ENCODE peak calls at places on chromosomes 3 and 15, in seven cellular contexts. One of them, this sample, is unnamed.

GRCh38 chr3:137992592-137992991 is 17.4 kb upstream of the CLDN18 start:
- ATAC-seq in A549: no peak
- ATAC-seq in heart left ventricle: no peak
- ATAC-seq in right lobe of liver: no peak
- ATAC-seq in HCT116: no peak
- ATAC-seq in K562: no peak
- ATAC-seq in HepG2: no peak
- ATAC-seq in this sample: no peak

GRCh38 chr3:10519236-10519635 is 13.8 kb upstream of the ATP2B2 start:
- ATAC-seq in HCT116: no peak
- ATAC-seq in right lobe of liver: no peak
- ATAC-seq in K562: no peak
- ATAC-seq in A549: no peak
- ATAC-seq in HepG2: no peak
- ATAC-seq in heart left ventricle: no peak
- ATAC-seq in this sample: no peak

GRCh38 chr3:141782386-141782932 is 19.3 kb downstream of the GRK7 start:
- ATAC-seq in HCT116: peak; percentile 82
- ATAC-seq in right lobe of liver: no peak
- ATAC-seq in heart left ventricle: no peak
- ATAC-seq in HepG2: peak; percentile 41
- ATAC-seq in A549: peak; percentile 56
- ATAC-seq in K562: peak; percentile 55
- ATAC-seq in this sample: no peak

GRCh38 chr3:134449277-134449676 is 36.5 kb downstream of the ANAPC13 start:
- ATAC-seq in HCT116: peak; percentile 85
- ATAC-seq in K562: no peak
- ATAC-seq in heart left ventricle: no peak
- ATAC-seq in HepG2: peak; percentile 92
- ATAC-seq in right lobe of liver: peak; percentile 46
- ATAC-seq in A549: peak; percentile 88
- ATAC-seq in this sample: no peak

GRCh38 chr3:132773071-132773619 is 50.9 kb upstream of the NPHP3 start:
- ATAC-seq in HCT116: no peak
- ATAC-seq in HepG2: no peak
- ATAC-seq in heart left ventricle: no peak
- ATAC-seq in right lobe of liver: no peak
- ATAC-seq in K562: no peak
- ATAC-seq in A549: no peak
- ATAC-seq in this sample: no peak

GRCh38 chr3:133362539-133362938 is 37.3 kb upstream of the BFSP2 start:
- ATAC-seq in HCT116: no peak
- ATAC-seq in HepG2: no peak
- ATAC-seq in right lobe of liver: no peak
- ATAC-seq in A549: no peak
- ATAC-seq in K562: no peak
- ATAC-seq in heart left ventricle: no peak
- ATAC-seq in this sample: no peak

GRCh38 chr3:32200991-32201758 is 37.3 kb upstream of the CMTM8 start:
- ATAC-seq in HCT116: no peak
- ATAC-seq in K562: no peak
- ATAC-seq in A549: no peak
- ATAC-seq in HepG2: peak; percentile 35
- ATAC-seq in right lobe of liver: peak; percentile 22
- ATAC-seq in heart left ventricle: peak; percentile 64
- ATAC-seq in this sample: peak; percentile 72

GRCh38 chr3:187000711-187001151 is 70.4 kb downstream of the ST6GAL1 start:
- ATAC-seq in heart left ventricle: no peak
- ATAC-seq in right lobe of liver: no peak
- ATAC-seq in HepG2: no peak
- ATAC-seq in A549: no peak
- ATAC-seq in K562: no peak
- ATAC-seq in HCT116: no peak
- ATAC-seq in this sample: no peak

GRCh38 chr15:42903388-42904324 is 16.9 kb downstream of the TTBK2 start:
- ATAC-seq in A549: no peak
- ATAC-seq in heart left ventricle: no peak
- ATAC-seq in K562: no peak
- ATAC-seq in right lobe of liver: no peak
- ATAC-seq in HCT116: no peak
- ATAC-seq in HepG2: no peak
- ATAC-seq in this sample: no peak

GRCh38 chr3:43023066-43023465 is 44.0 kb downstream of the GASK1A start:
- ATAC-seq in K562: no peak
- ATAC-seq in HepG2: no peak
- ATAC-seq in heart left ventricle: no peak
- ATAC-seq in right lobe of liver: no peak
- ATAC-seq in A549: no peak
- ATAC-seq in HCT116: no peak
- ATAC-seq in this sample: no peak

GRCh38 chr15:30992465-30992864 is 1.0 kb upstream of the MTMR10 start:
- ATAC-seq in A549: no peak
- ATAC-seq in HepG2: peak; percentile 9
- ATAC-seq in K562: no peak
- ATAC-seq in HCT116: peak; percentile 26
- ATAC-seq in right lobe of liver: no peak
- ATAC-seq in heart left ventricle: no peak
- ATAC-seq in this sample: no peak

GRCh38 chr3:65666426-65667091 is 372.2 kb downstream of the MAGI1 start:
- ATAC-seq in right lobe of liver: no peak
- ATAC-seq in heart left ventricle: no peak
- ATAC-seq in K562: peak; percentile 61
- ATAC-seq in HepG2: no peak
- ATAC-seq in HCT116: no peak
- ATAC-seq in A549: no peak
- ATAC-seq in this sample: no peak

GRCh38 chr3:89372456-89372855 is 265.0 kb downstream of the EPHA3 start:
- ATAC-seq in heart left ventricle: no peak
- ATAC-seq in K562: no peak
- ATAC-seq in HepG2: no peak
- ATAC-seq in A549: no peak
- ATAC-seq in right lobe of liver: no peak
- ATAC-seq in HCT116: no peak
- ATAC-seq in this sample: no peak

GRCh38 chr15:78638658-78639314 is 2.2 kb downstream of the CHRNB4 start:
- ATAC-seq in HCT116: peak; percentile 79
- ATAC-seq in HepG2: peak; percentile 94
- ATAC-seq in A549: peak; percentile 89
- ATAC-seq in heart left ventricle: no peak
- ATAC-seq in K562: peak; percentile 89
- ATAC-seq in right lobe of liver: peak; percentile 80
- ATAC-seq in this sample: no peak

GRCh38 chr3:105869531-105869833 is 670 bp upstream of the CBLB start:
- ATAC-seq in K562: no peak
- ATAC-seq in right lobe of liver: no peak
- ATAC-seq in HepG2: no peak
- ATAC-seq in HCT116: no peak
- ATAC-seq in heart left ventricle: no peak
- ATAC-seq in A549: no peak
- ATAC-seq in this sample: no peak

GRCh38 chr3:120469440-120470415 is 18.9 kb upstream of the FSTL1 start:
- ATAC-seq in heart left ventricle: peak; percentile 44
- ATAC-seq in HCT116: peak; percentile 84
- ATAC-seq in right lobe of liver: no peak
- ATAC-seq in A549: peak; percentile 77
- ATAC-seq in HepG2: no peak
- ATAC-seq in K562: no peak
- ATAC-seq in this sample: no peak

GRCh38 chr3:133491481-133492059 is 81.9 kb upstream of the CDV3 start:
- ATAC-seq in heart left ventricle: no peak
- ATAC-seq in A549: no peak
- ATAC-seq in right lobe of liver: no peak
- ATAC-seq in K562: no peak
- ATAC-seq in HepG2: peak; percentile 18
- ATAC-seq in HCT116: no peak
- ATAC-seq in this sample: peak; percentile 6

GRCh38 chr3:70250451-70250850 is 62.0 kb downstream of the MDFIC2 start:
- ATAC-seq in HepG2: no peak
- ATAC-seq in right lobe of liver: no peak
- ATAC-seq in K562: no peak
- ATAC-seq in A549: no peak
- ATAC-seq in HCT116: no peak
- ATAC-seq in heart left ventricle: no peak
- ATAC-seq in this sample: no peak

GRCh38 chr3:70245746-70246525 is 66.5 kb downstream of the MDFIC2 start:
- ATAC-seq in K562: no peak
- ATAC-seq in HCT116: no peak
- ATAC-seq in right lobe of liver: no peak
- ATAC-seq in heart left ventricle: no peak
- ATAC-seq in HepG2: no peak
- ATAC-seq in A549: no peak
- ATAC-seq in this sample: no peak

GRCh38 chr3:70247955-70248354 is 64.5 kb downstream of the MDFIC2 start:
- ATAC-seq in heart left ventricle: no peak
- ATAC-seq in K562: no peak
- ATAC-seq in HepG2: no peak
- ATAC-seq in right lobe of liver: no peak
- ATAC-seq in HCT116: no peak
- ATAC-seq in A549: peak; percentile 54
- ATAC-seq in this sample: no peak

GRCh38 chr3:70248856-70249255 is 63.6 kb downstream of the MDFIC2 start:
- ATAC-seq in A549: no peak
- ATAC-seq in K562: no peak
- ATAC-seq in heart left ventricle: no peak
- ATAC-seq in HCT116: no peak
- ATAC-seq in right lobe of liver: no peak
- ATAC-seq in HepG2: no peak
- ATAC-seq in this sample: no peak

DNA sequence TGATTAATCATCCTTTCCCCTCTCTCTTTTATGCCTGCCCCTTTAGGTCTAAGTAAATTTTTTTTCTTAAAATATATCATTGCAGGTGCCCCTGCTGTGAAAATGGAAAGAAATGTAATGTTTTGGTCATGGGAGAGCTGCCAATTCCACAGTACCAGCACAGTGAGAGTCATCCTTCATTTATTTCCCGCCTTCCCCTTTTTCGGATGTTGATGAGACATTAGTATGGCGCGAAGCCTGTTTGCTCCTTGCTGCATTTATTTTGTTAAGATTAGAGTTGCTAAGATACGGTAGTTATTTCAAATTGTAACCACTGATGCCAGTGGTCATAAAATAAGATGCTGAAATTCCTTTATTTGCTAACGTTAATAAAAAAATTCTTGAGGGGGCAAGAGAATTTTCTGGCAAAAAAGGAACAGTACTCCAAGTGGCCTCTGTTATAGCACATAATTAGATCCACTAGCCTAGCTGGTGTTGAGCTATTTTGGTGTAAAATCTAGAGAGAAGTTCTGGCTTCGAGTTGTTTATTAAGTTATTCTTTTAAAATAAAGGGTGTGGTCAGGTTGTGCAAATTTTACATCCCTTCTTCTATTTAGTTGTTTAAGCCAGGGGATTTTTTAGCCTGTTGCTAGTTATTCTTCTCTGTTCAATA is 62.8 kb downstream of the MDFIC2 start:
- ATAC-seq in heart left ventricle: no peak
- ATAC-seq in right lobe of liver: no peak
- ATAC-seq in A549: peak; percentile 84
- ATAC-seq in HepG2: no peak
- ATAC-seq in K562: no peak
- ATAC-seq in HCT116: no peak
- ATAC-seq in this sample: no peak
- TF ChIP-seq POLR2A in heart left ventricle: no peak
- TF ChIP-seq POLR2A in right lobe of liver: no peak
- TF ChIP-seq POLR2A in A549: no peak
- TF ChIP-seq POLR2A in HepG2: no peak
- TF ChIP-seq POLR2A in K562: no peak
- TF ChIP-seq POLR2A in HCT116: no peak
- TF ChIP-seq POLR2A in this sample: no peak

DNA sequence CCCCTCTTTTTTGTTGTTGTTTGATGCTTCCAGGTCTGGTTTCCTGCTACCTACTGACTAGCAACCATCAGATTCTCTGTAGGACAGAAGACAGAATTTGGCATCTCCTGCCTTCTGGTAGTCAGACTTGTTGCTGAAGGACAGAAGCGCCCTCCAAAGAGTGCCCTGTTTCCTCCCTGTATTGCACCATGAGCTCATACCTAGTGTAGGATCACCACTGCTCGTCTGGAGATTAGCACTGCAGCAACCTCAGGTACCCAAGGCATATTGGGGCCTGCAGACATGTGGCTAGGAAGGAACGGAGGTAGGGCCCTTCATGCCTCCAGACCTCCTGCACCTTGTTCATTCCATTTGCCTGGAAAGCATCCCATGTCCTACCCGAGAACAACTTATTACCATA is 78.1 kb downstream of the NPTN start:
- ATAC-seq in K562: no peak
- ATAC-seq in HepG2: no peak
- ATAC-seq in A549: no peak
- ATAC-seq in HCT116: no peak
- ATAC-seq in right lobe of liver: no peak
- ATAC-seq in heart left ventricle: no peak
- ATAC-seq in this sample: no peak
- TF ChIP-seq POLR2A in K562: no peak
- TF ChIP-seq POLR2A in HepG2: no peak
- TF ChIP-seq POLR2A in A549: no peak
- TF ChIP-seq POLR2A in HCT116: no peak
- TF ChIP-seq POLR2A in right lobe of liver: no peak
- TF ChIP-seq POLR2A in heart left ventricle: no peak
- TF ChIP-seq POLR2A in this sample: no peak

GRCh38 chr3:86990171-86990733 is 697 bp downstream of the VGLL3 start:
- ATAC-seq in heart left ventricle: no peak
- ATAC-seq in right lobe of liver: peak; percentile 15
- ATAC-seq in K562: no peak
- ATAC-seq in HCT116: peak; percentile 71
- ATAC-seq in A549: peak; percentile 31
- ATAC-seq in HepG2: peak; percentile 56
- ATAC-seq in this sample: peak; percentile 26

GRCh38 chr3:86991482-86991815 is 500 bp upstream of the VGLL3 start:
- ATAC-seq in K562: no peak
- ATAC-seq in HepG2: no peak
- ATAC-seq in A549: peak; percentile 4
- ATAC-seq in heart left ventricle: no peak
- ATAC-seq in HCT116: no peak
- ATAC-seq in right lobe of liver: no peak
- ATAC-seq in this sample: no peak

GRCh38 chr3:86991840-86992430 is 986 bp upstream of the VGLL3 start:
- ATAC-seq in HepG2: no peak
- ATAC-seq in A549: peak; percentile 50
- ATAC-seq in HCT116: no peak
- ATAC-seq in heart left ventricle: no peak
- ATAC-seq in right lobe of liver: no peak
- ATAC-seq in K562: no peak
- ATAC-seq in this sample: no peak

GRCh38 chr3:86989611-86990010 is 1.3 kb downstream of the VGLL3 start:
- ATAC-seq in K562: no peak
- ATAC-seq in HepG2: no peak
- ATAC-seq in HCT116: no peak
- ATAC-seq in A549: no peak
- ATAC-seq in right lobe of liver: no peak
- ATAC-seq in heart left ventricle: no peak
- ATAC-seq in this sample: no peak

GRCh38 chr3:86990734-86991481 is at the start of gene VGLL3:
- ATAC-seq in K562: no peak
- ATAC-seq in right lobe of liver: peak; percentile 73
- ATAC-seq in heart left ventricle: peak; percentile 48
- ATAC-seq in HCT116: peak; percentile 74
- ATAC-seq in A549: peak; percentile 86
- ATAC-seq in HepG2: peak; percentile 90
- ATAC-seq in this sample: peak; percentile 89
- TF ChIP-seq POLR2A in K562: no peak
- TF ChIP-seq POLR2A in right lobe of liver: peak; percentile 17
- TF ChIP-seq POLR2A in heart left ventricle: no peak
- TF ChIP-seq POLR2A in HCT116: no peak
- TF ChIP-seq POLR2A in A549: peak; percentile 35
- TF ChIP-seq POLR2A in HepG2: no peak
- TF ChIP-seq POLR2A in this sample: peak; percentile 70

GRCh38 chr15:68277605-68278344 is at the start of gene FEM1B:
- ATAC-seq in HepG2: peak; percentile 85
- ATAC-seq in right lobe of liver: peak; percentile 87
- ATAC-seq in HCT116: peak; percentile 84
- ATAC-seq in K562: peak; percentile 87
- ATAC-seq in A549: peak; percentile 86
- ATAC-seq in heart left ventricle: peak; percentile 90
- ATAC-seq in this sample: peak; percentile 91
- TF ChIP-seq POLR2A in HepG2: peak; percentile 71
- TF ChIP-seq POLR2A in right lobe of liver: peak; percentile 80
- TF ChIP-seq POLR2A in HCT116: peak; percentile 50
- TF ChIP-seq POLR2A in K562: peak; percentile 91
- TF ChIP-seq POLR2A in A549: peak; percentile 67
- TF ChIP-seq POLR2A in heart left ventricle: peak; percentile 19
- TF ChIP-seq POLR2A in this sample: peak; percentile 49

This sample was measured in gastroesophageal sphincter.